ENCODE peak calls at places on chromosomes 3 and 15, in eight cellular contexts. V is kidney, I is fibroblast of pulmonary artery, F is heart right ventricle, D is right lobe of liver, R is upper lobe of right lung, Q is brain microvascular endothelial cell, U is ascending aorta. P is an unnamed sample.

GRCh38 chr15:22878103-22878502 is 39.6 kb downstream of the NIPA2 start:
- DNase-seq in D (no peak), Q (no peak), U (no peak), V (peak), F (no peak), R (no peak), I (no peak), P (peak)

GRCh38 chr3:101780661-101781060 is 1.6 kb downstream of the NXPE3 start:
- DNase-seq in R (no peak), U (no peak), Q (peak), F (no peak), D (no peak), V (no peak), I (peak), P (peak)

GRCh38 chr3:179192542-179192941 is 44.4 kb downstream of the PIK3CA start:
- DNase-seq in V (no peak), F (no peak), R (no peak), U (no peak), Q (no peak), I (no peak), D (no peak), P (no peak)

GRCh38 chr3:150564243-150564642 is 17.7 kb downstream of the EIF2A start:
- DNase-seq in R (no peak), F (no peak), Q (no peak), I (no peak), D (no peak), U (no peak), V (no peak), P (no peak)

GRCh38 chr3:45595364-45596154 is 1.0 kb downstream of the LIMD1 start:
- DNase-seq in U (no peak), I (no peak), Q (no peak), V (no peak), D (peak), R (no peak), F (peak), P (no peak)

GRCh38 chr3:5017953-5018531 is 38.8 kb downstream of the BHLHE40 start:
- DNase-seq in V (no peak), R (peak), D (peak), Q (no peak), F (peak), U (no peak), I (peak), P (peak)

GRCh38 chr3:125319765-125320164 is 55.4 kb downstream of the ZNF148 start:
- DNase-seq in F (no peak), V (no peak), R (no peak), D (no peak), I (no peak), U (no peak), Q (no peak), P (no peak)

GRCh38 chr3:49453621-49454315 is 16.3 kb upstream of the DAG1 start:
- DNase-seq in F (no peak), Q (no peak), V (no peak), I (no peak), R (no peak), U (no peak), D (no peak), P (no peak)

GRCh38 chr3:189588061-189588817 is 43.0 kb upstream of the TP63 start:
- DNase-seq in Q (peak), D (no peak), I (peak), U (no peak), F (no peak), V (no peak), R (no peak), P (peak)

GRCh38 chr3:158791259-158791920 is 10.5 kb upstream of the MFSD1 start:
- DNase-seq in R (no peak), U (no peak), V (no peak), D (no peak), F (no peak), Q (peak), I (peak), P (peak)

GRCh38 chr15:90603893-90604292 is 74.2 kb downstream of the CRTC3 start:
- DNase-seq in F (peak), D (no peak), Q (peak), U (no peak), R (peak), I (peak), V (no peak), P (peak)

GRCh38 chr15:86021281-86022264 is 58.1 kb upstream of the AGBL1 start:
- DNase-seq in Q (no peak), F (no peak), V (no peak), D (peak), R (no peak), I (no peak), U (no peak), P (peak)

GRCh38 chr3:45269952-45270351 is 43.9 kb upstream of the TMEM158 start:
- DNase-seq in R (no peak), F (no peak), V (no peak), Q (no peak), I (no peak), D (no peak), U (no peak), P (no peak)

GRCh38 chr3:192409203-192409837 is 318.0 kb downstream of the FGF12 start:
- DNase-seq in U (no peak), D (peak), Q (no peak), F (peak), R (peak), I (peak), V (peak), P (no peak)

GRCh38 chr15:38531509-38531908 is 33.1 kb downstream of the RASGRP1 start:
- DNase-seq in F (no peak), U (no peak), I (peak), Q (peak), V (no peak), R (no peak), D (no peak), P (peak)

GRCh38 chr15:94363382-94363781 is 132.0 kb downstream of the MCTP2 start:
- DNase-seq in F (no peak), Q (no peak), D (no peak), U (no peak), I (no peak), R (no peak), V (no peak), P (no peak)

DNA sequence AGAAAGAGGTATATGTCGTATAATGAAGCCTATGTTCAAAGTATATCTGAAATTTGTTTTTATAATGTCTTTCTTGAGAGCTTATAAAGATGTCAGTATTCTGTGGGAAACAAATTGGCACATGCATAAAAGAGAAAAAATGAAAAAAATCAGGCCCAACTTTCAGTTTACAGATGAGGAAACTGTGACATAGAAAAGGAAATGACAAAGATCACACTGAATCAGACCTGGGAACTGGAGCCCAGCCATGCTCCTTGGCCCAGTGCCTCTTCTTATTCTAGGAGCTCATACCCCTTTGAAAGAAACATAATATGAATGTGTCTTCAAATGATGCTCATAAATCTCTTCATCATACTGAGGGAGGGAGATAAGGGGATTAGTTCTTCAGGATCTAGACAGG is 48.4 kb downstream of the TMEM44 start:
- DNase-seq in V (no peak), I (peak), F (no peak), D (no peak), U (no peak), Q (no peak), R (no peak), P (peak)
- H3K4me3 ChIP-seq in V (no peak), I (no peak), F (peak), D (peak), U (no peak), Q (no peak), R (peak), P (no peak)

DNA sequence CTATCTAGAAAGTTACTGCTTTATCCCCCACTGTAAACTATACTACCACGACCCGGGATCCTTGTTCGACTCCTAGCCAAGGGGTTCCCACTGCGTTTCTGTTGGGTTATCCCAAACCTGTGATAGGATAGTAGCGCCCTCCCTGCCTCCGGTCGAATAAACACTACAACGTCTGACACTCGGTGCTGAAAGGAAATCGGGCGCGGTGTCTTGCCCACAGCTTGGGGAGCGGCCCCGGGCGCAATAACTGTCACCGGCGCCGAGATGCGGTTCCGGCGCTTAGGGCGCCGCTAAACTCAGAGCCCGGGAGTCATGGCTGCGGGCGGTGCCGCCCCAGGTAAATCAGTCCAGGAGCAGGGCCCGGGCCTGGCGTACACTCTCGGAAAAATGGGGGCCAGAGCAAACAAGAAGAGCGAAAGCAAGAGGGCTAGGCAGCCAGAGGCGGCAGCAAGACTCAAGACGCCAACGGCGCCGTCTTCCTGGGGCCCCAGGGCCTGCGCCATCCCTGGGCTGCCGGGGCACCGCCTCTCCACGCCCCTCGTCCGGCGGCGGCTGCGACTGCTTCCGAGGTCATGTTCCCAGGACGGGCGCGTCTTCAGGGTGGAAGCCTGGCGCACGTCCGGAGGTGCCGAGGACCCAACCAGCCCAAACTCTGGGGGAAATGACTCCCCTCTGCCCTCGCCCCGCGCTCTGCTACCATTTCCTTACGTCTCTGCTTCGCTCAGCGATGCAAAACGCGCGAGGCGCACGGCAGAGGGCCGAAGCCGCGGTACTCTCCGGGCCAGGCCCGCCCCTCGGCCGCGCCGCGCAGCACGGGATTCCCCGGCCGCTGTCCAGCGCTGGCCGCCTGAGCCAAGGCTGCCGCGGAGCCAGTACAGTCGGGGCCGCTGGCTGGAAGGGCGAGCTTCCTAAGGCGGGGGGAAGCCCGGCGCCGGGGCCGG is at the start of gene DUT:
- DNase-seq in I (peak), D (peak), R (peak), F (peak), U (peak), V (peak), Q (peak), P (peak)
- TF ChIP-seq CTCF in I (no peak), D (no peak), R (no peak), F (no peak), U (no peak), V (no peak), Q (peak), P (no peak)

DNA sequence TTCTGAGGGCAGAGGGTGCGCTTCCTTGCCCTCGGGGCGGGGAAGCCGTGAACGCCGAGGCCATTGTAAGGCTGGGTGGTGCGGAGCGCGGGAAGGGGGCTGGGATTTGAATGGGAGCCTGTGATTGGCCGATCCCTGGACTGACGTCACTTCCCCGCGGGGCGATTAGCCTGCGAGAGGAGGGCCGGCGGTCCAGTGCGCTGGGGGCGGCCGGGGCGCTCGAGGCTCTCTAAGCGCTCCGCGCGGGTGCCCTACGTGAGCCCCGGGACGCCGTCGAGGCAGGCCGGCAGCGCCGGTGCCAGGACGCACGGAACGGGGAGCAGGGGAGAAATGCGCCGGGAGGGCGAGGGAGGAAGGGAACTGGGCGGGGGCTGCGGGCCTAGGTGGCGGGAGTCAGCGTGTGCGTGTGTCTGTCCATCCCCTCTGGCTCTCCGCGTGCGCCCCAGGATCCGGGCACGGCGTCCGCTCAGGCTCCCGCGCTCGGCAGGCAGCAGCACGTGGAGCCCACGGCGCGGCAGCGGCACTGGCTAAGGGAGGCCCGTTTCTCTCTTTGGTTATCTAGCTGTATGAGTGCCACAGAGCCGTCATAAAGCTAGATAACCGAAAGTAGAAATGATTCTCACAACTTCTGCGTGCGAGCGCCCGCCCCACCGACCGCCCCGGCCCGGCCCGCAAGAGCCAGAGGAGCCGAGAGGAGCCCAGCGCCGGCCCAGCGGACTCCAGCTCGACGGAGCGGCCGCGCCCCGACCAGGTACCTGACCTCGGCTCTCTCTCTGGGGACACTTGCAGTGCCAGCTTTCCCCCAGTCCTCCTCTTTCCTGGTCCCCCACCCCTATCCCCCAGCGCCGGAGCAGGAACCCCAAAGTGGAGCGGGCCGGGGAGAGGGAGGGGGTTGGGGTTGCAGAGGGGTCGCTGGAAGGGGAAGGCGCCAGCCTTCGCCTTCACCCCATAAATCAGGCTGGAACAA is 33.1 kb upstream of the POLG start:
- DNase-seq in D (no peak), R (no peak), F (no peak), I (no peak), Q (no peak), V (no peak), U (no peak), P (no peak)
- H3K4me3 ChIP-seq in D (no peak), R (no peak), F (no peak), I (no peak), Q (no peak), V (no peak), U (peak), P (no peak)

GRCh38 chr3:168088106-168088722 is 7.5 kb downstream of the GOLIM4 start:
- DNase-seq in U (no peak), F (no peak), Q (no peak), I (no peak), V (no peak), D (peak), R (no peak), P (no peak)
- TF ChIP-seq CTCF in U (no peak), F (no peak), Q (peak), I (peak), V (peak), D (peak), R (peak), P (peak)

GRCh38 chr3:30659270-30660127 is 53.1 kb downstream of the TGFBR2 start:
- DNase-seq in V (no peak), U (no peak), Q (peak), I (peak), F (no peak), D (no peak), R (no peak), P (peak)

GRCh38 chr3:30658328-30659052 is 52.1 kb downstream of the TGFBR2 start:
- DNase-seq in V (no peak), D (no peak), Q (peak), R (no peak), F (no peak), U (no peak), I (peak), P (peak)

GRCh38 chr3:30660128-30660525 is 53.7 kb downstream of the TGFBR2 start:
- DNase-seq in D (no peak), U (no peak), F (no peak), R (no peak), I (no peak), V (no peak), Q (no peak), P (no peak)

GRCh38 chr3:30656624-30657141 is 50.3 kb downstream of the TGFBR2 start:
- DNase-seq in V (no peak), F (no peak), D (no peak), I (no peak), U (no peak), Q (no peak), R (no peak), P (no peak)

DNA sequence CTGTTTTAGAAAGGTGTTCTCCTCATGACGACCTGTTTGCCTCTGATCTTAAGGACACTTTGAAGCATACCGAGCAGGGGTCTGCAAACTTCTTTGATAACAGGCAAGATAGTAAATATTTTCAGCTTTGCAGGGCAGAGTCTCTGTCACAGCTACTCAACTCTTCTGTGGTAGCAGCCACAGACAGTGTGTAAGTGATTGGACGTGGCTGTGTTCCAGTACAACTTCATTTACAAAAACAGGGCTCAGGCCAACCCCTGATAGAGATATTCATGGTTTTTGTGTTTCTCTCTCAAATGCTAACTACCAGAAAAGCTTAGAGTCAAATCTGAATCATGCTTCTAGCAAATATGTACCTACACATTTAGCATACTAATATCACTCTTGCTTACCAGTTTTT is 51.5 kb downstream of the TGFBR2 start:
- DNase-seq in F (no peak), I (no peak), U (no peak), Q (no peak), R (no peak), D (no peak), V (no peak), P (no peak)
- H3K4me3 ChIP-seq in F (no peak), I (no peak), U (no peak), Q (no peak), R (no peak), D (no peak), V (no peak), P (no peak)

GRCh38 chr3:66501483-66502266 is 853 bp upstream of the LRIG1 start:
- DNase-seq in I (no peak), V (peak), F (no peak), R (no peak), U (no peak), D (peak), Q (no peak), P (no peak)

GRCh38 chr3:66499881-66500574 is 794 bp downstream of the LRIG1 start:
- DNase-seq in Q (no peak), V (peak), U (no peak), I (peak), F (peak), R (peak), D (peak), P (no peak)

GRCh38 chr3:66498718-66499611 is 1.9 kb downstream of the LRIG1 start:
- DNase-seq in D (no peak), U (no peak), V (peak), I (no peak), Q (no peak), F (peak), R (no peak), P (no peak)

GRCh38 chr3:66502267-66502874 is 1.5 kb upstream of the LRIG1 start:
- DNase-seq in I (no peak), Q (no peak), U (no peak), R (no peak), F (no peak), D (no peak), V (no peak), P (no peak)

GRCh38 chr3:66500575-66501482 is at the start of gene LRIG1:
- DNase-seq in I (peak), F (peak), R (peak), V (peak), U (peak), Q (peak), D (peak), P (peak)
- TF ChIP-seq CTCF in I (no peak), F (peak), R (peak), V (peak), U (peak), Q (no peak), D (no peak), P (peak)

DNA sequence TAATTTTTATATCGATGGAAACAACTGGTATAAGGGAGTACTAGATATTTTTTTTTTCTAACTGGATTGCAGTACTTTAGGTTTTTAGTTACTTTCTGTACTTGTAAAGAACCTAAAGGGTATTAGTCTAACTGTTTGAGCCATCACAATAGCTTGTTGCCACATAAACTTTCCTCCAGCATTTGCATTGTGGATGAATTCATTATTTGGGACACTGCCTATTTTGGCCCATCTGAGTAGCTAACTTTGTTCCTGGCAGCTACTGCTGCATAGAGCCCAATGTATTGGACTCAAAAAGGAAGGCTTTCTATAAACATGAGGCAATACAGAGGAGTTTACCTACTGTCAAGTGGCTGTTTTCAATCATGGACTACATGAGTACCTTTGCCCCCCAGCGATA is 1.9 kb downstream of the ROBO2 start:
- DNase-seq in U (no peak), I (no peak), Q (no peak), R (no peak), F (no peak), V (no peak), D (no peak), P (no peak)
- H3K4me3 ChIP-seq in U (no peak), I (no peak), Q (no peak), R (peak), F (no peak), V (no peak), D (no peak), P (no peak)

DNA sequence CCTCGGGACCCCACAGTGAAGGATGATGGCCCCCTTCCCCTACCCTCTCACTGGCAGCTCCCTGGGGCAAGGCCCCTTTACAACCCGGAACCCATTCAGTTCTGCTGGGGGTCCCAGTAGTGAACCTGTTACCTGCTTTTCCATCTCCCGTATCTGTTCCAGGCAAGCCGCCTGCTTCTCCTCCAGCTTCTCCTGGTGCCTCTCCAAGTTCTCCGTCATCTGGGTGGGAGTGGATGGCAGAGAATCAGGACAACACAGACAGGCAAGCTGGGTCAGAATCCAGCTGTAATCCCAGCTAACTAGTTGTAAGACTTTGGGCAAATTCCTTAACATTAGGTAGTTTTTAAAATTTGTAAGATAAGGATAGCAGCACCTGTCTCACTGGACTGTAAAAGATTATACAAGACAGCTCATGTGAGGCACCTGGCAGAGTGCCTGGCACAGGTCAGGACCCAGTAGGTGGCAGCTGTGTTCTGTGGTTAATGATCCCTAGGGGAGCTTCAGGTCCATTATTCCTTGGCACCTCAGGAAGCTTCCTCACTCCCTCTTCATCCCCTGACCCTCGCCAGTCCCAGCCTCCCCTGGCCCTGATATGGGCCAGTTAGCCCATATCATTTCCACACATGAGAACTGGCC is 6.4 kb upstream of the ANKRD63 start:
- DNase-seq in D (peak), V (no peak), F (no peak), U (no peak), I (no peak), R (no peak), Q (no peak), P (no peak)
- TF ChIP-seq CTCF in D (peak), V (no peak), F (no peak), U (no peak), I (no peak), R (no peak), Q (no peak), P (peak)

P was measured in bronchial epithelial cell.